ENCODE peak calls at places on chromosomes 5 and 9, in five cellular contexts. N is prostate gland, F is HCT116, Y is aorta, W is GM23338. E is an unnamed sample.

GRCh38 chr9:92747459-92748232 is 17.0 kb downstream of the BICD2 start:
- DNase-seq in N (no peak), F (no peak), Y (no peak), W (no peak), E (no peak)

GRCh38 chr9:91163773-91164471 is 197.8 kb downstream of the AUH start:
- DNase-seq in N (no peak), F (no peak), Y (no peak), W (no peak), E (no peak)

GRCh38 chr9:99326112-99326916 is 104.2 kb downstream of the SEC61B start:
- DNase-seq in N (no peak), F (no peak), Y (no peak), W (peak; percentile 42), E (no peak)

GRCh38 chr9:18606831-18607230 is 132.9 kb downstream of the ADAMTSL1 start:
- DNase-seq in N (no peak), F (no peak), Y (no peak), W (peak; percentile 71), E (no peak)

GRCh38 chr5:55472642-55473041 is 62.1 kb downstream of the PLPP1 start:
- DNase-seq in N (no peak), F (no peak), Y (no peak), W (no peak), E (no peak)

GRCh38 chr5:179241764-179242370 is 103.4 kb downstream of the ADAMTS2 start:
- DNase-seq in N (no peak), F (no peak), Y (no peak), W (no peak), E (peak; percentile 28)

GRCh38 chr5:150562832-150563231 is 54.9 kb downstream of the NDST1 start:
- DNase-seq in N (no peak), F (peak; percentile 56), Y (no peak), W (peak; percentile 79), E (no peak)

GRCh38 chr5:6725448-6725847 is 12.2 kb downstream of the TENT4A start:
- DNase-seq in N (no peak), F (no peak), Y (no peak), W (no peak), E (no peak)

GRCh38 chr5:107431998-107432397 is 238.7 kb downstream of the EFNA5 start:
- DNase-seq in N (no peak), F (no peak), Y (no peak), W (no peak), E (no peak)

GRCh38 chr5:42668254-42668653 is 88.4 kb upstream of the CCDC152 start:
- DNase-seq in N (no peak), F (no peak), Y (no peak), W (no peak), E (no peak)

GRCh38 chr9:93672622-93673270 is 96.4 kb downstream of the PHF2 start:
- DNase-seq in N (no peak), F (no peak), Y (no peak), W (no peak), E (no peak)

GRCh38 chr9:122814545-122814944 is 13.8 kb downstream of the PDCL start:
- DNase-seq in N (no peak), F (no peak), Y (no peak), W (no peak), E (no peak)

GRCh38 chr9:130183133-130183762 is 11.0 kb downstream of the NCS1 start:
- DNase-seq in N (no peak), F (no peak), Y (peak; percentile 87), W (peak; percentile 50), E (no peak)

GRCh38 chr5:62206150-62206829 is 99.7 kb upstream of the KIF2A start:
- DNase-seq in N (no peak), F (peak; percentile 38), Y (no peak), W (peak; percentile 78), E (no peak)

GRCh38 chr9:104971521-104971920 is 43.6 kb upstream of the ABCA1 start:
- DNase-seq in N (no peak), F (no peak), Y (no peak), W (peak; percentile 40), E (no peak)

GRCh38 chr9:71628247-71628646 is 140.1 kb downstream of the CEMIP2 start:
- DNase-seq in N (no peak), F (no peak), Y (no peak), W (peak; percentile 36), E (no peak)

GRCh38 chr5:180853121-180853520 is 8.0 kb downstream of the ZFP62 start:
- DNase-seq in N (no peak), F (no peak), Y (no peak), W (no peak), E (no peak)

GRCh38 chr5:82165740-82166530 is 112.2 kb downstream of the RPS23 start:
- DNase-seq in N (peak; percentile 78), F (peak; percentile 59), Y (peak; percentile 77), W (peak; percentile 79), E (peak; percentile 74)

GRCh38 chr9:12643686-12644085 is 49.5 kb upstream of the TYRP1 start:
- DNase-seq in N (no peak), F (no peak), Y (no peak), W (no peak), E (no peak)

GRCh38 chr5:39826051-39826450 is 401.3 kb upstream of the DAB2 start:
- DNase-seq in N (no peak), F (no peak), Y (no peak), W (no peak), E (no peak)

GRCh38 chr9:38171926-38172325 is 102.9 kb upstream of the SHB start:
- DNase-seq in N (no peak), F (no peak), Y (no peak), W (no peak), E (no peak)

DNA sequence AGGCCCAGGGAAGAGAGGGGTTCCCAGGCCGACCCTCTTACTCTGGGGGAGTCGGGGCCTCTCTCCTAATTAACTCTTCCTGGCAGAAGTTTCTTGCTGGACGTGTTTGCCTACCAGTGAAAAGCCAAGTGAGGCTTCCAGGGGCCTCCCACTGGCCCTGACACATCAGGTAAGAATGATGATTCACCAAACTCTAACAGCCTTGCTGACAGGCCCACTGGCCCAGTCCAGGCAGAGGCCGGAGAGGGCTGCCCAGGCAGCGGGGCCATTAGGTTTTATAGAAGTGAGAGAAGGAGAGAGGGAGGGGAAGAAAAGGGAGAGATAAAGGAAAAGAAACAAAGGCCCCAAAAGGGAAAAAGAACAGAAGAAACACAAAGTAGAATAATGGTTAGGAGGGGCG is 50.8 kb upstream of the FOXE1 start:
- DNase-seq in N (no peak), F (peak; percentile 66), Y (no peak), W (no peak), E (no peak)
- H3K27ac ChIP-seq in N (no peak overlapping the region), F (peak overlapping the region; percentile 51), Y (no peak overlapping the region), W (no peak overlapping the region), E (no peak overlapping the region)

DNA sequence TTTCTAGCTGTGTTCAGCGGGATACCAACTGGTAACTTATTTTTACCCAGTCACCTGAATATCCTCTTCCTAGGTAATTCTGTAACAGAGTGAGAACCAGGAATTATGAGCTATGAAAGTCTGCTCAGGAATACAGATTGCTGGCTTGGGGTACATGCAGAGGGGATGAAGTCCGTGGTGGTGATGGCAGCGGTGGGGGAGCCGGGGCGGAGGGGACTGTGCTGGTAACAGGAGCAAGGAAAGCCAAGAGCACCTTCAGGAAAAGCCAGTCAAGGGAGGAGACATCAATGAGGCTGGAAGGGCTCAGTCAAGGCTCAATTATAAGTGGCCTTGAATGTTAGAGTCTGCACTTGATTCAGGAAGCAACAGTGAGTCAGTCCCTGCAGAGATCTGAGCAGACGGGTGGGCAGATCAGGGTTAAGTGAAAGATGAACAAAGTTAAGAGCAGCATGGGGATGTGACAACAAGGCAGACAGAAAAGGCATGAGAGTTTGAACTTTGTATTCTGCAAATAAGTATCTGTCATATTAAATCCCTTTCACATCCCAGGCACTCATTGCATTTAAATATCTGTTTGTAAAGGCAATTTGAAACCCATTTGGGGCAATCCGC is 101.3 kb downstream of the TTC39B start:
- DNase-seq in N (no peak), F (no peak), Y (no peak), W (no peak), E (no peak)
- H3K27ac ChIP-seq in N (no peak overlapping the region), F (no peak overlapping the region), Y (no peak overlapping the region), W (no peak overlapping the region), E (no peak overlapping the region)

DNA sequence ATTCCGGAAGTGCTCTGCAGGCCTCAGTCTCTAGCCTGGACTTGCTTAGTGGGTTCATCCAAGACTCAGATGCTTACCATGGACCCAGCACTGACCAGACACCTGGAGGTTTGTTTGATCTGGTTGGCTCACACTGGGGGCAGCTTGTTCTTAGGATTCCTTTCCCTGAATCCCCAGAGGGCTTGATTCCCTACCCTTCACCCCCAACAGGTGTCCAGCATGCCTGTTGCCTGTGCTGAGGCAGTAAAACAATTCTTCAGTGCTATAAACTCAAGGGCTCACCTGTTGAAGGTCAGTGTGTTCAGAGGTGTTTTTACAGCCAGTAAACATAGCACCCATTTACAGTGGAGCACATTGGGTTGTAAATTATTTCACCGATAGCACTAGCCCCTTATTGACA is 123.7 kb upstream of the KLF4 start:
- DNase-seq in N (no peak), F (no peak), Y (no peak), W (no peak), E (no peak)
- H3K27ac ChIP-seq in N (no peak overlapping the region), F (no peak overlapping the region), Y (no peak overlapping the region), W (no peak overlapping the region), E (no peak overlapping the region)

GRCh38 chr5:147902606-147903115 is 3.7 kb downstream of the C5orf46 start:
- DNase-seq in N (no peak), F (no peak), Y (no peak), W (no peak), E (no peak)
- H3K27ac ChIP-seq in N (no peak overlapping the region), F (no peak overlapping the region), Y (peak overlapping the region; percentile 40), W (no peak overlapping the region), E (no peak overlapping the region)